ENCODE peak calls at places on chromosomes 5 and 9, in nine cellular contexts. N is bronchial epithelial cell, W is A549, K is adrenal gland, H is BE2C, B is epithelial cell of proximal tubule, U is heart right ventricle, R is HL-60, Z is mesothelial cell of epicardium. Y is an unnamed sample.

GRCh38 chr5:131587541-131587940 is 47.5 kb downstream of the RAPGEF6 start:
- DNase-seq in K (no peak), R (no peak), U (no peak), B (no peak), Z (no peak), H (no peak), W (no peak), N (peak), Y (no peak)

GRCh38 chr9:18730241-18730640 is 256.3 kb downstream of the ADAMTSL1 start:
- DNase-seq in Z (no peak), K (no peak), W (no peak), U (no peak), B (no peak), N (no peak), R (no peak), H (no peak), Y (no peak)

GRCh38 chr5:10735569-10736255 is 25.3 kb downstream of the DAP start:
- DNase-seq in B (no peak), N (no peak), Z (no peak), W (no peak), R (peak), K (no peak), H (no peak), U (no peak), Y (no peak)

GRCh38 chr5:123673107-123673506 is 161.1 kb downstream of the CSNK1G3 start:
- DNase-seq in W (peak), U (peak), N (peak), B (no peak), R (no peak), K (no peak), Z (no peak), H (no peak), Y (no peak)

GRCh38 chr9:108180511-108180910 is 675.3 kb downstream of the ACTL7B start:
- DNase-seq in W (no peak), N (no peak), B (no peak), U (no peak), R (no peak), H (peak), Z (no peak), K (no peak), Y (no peak)

GRCh38 chr5:65190328-65191053 is 291.2 kb downstream of the ADAMTS6 start:
- DNase-seq in N (peak), H (no peak), W (no peak), R (no peak), U (no peak), Z (no peak), B (no peak), K (no peak), Y (no peak)

GRCh38 chr9:113373676-113374392 is 3.0 kb downstream of the HDHD3 start:
- DNase-seq in H (no peak), U (no peak), N (no peak), Z (no peak), K (no peak), B (no peak), W (no peak), R (no peak), Y (no peak)

GRCh38 chr5:142833517-142834446 is 63.6 kb downstream of the ARHGAP26 start:
- DNase-seq in W (no peak), Z (no peak), N (no peak), B (no peak), U (no peak), K (no peak), R (no peak), H (no peak), Y (no peak)

GRCh38 chr9:129027224-129027684 is 877 bp downstream of the SH3GLB2 start:
- DNase-seq in R (no peak), N (no peak), K (no peak), Z (no peak), U (no peak), B (no peak), W (no peak), H (no peak), Y (no peak)

GRCh38 chr9:134474058-134474370 is 147.8 kb downstream of the RXRA start:
- DNase-seq in K (peak), U (peak), Z (no peak), B (no peak), W (no peak), H (no peak), N (no peak), R (no peak), Y (no peak)

GRCh38 chr9:5633243-5633642 is 4.3 kb downstream of the RIC1 start:
- DNase-seq in Z (no peak), U (no peak), W (peak), K (no peak), B (no peak), R (no peak), H (no peak), N (peak), Y (no peak)

GRCh38 chr5:157648275-157648990 is 3.8 kb downstream of the SOX30 start:
- DNase-seq in N (no peak), W (no peak), U (no peak), R (no peak), K (no peak), B (no peak), Z (no peak), H (no peak), Y (no peak)

GRCh38 chr5:133108481-133108921 is 56.7 kb downstream of the HSPA4 start:
- DNase-seq in R (peak), Z (no peak), W (no peak), U (no peak), B (no peak), H (no peak), K (no peak), N (no peak), Y (no peak)

GRCh38 chr9:32968101-32969011 is 33.1 kb downstream of the APTX start:
- DNase-seq in U (peak), Z (no peak), K (no peak), W (peak), H (peak), R (peak), N (peak), B (no peak), Y (peak)

GRCh38 chr9:113417370-113417769 is 6.8 kb downstream of the C9orf43 start:
- DNase-seq in Z (no peak), K (no peak), H (no peak), W (no peak), R (peak), B (no peak), N (no peak), U (no peak), Y (no peak)

GRCh38 chr5:154159343-154159742 is 31.2 kb upstream of the GALNT10 start:
- DNase-seq in U (no peak), R (no peak), W (no peak), K (no peak), N (peak), H (no peak), B (no peak), Z (no peak), Y (no peak)

GRCh38 chr9:2413196-2413840 is 208.3 kb upstream of the VLDLR start:
- DNase-seq in Z (no peak), H (no peak), B (no peak), U (no peak), W (no peak), N (no peak), K (no peak), R (no peak), Y (no peak)

GRCh38 chr9:96515629-96516470 is 65.9 kb downstream of the HABP4 start:
- DNase-seq in N (no peak), U (no peak), H (no peak), B (no peak), Z (no peak), W (no peak), K (no peak), R (no peak), Y (no peak)

GRCh38 chr5:155954739-155955445 is 372.1 kb upstream of the SGCD start:
- DNase-seq in Z (no peak), B (no peak), K (no peak), H (no peak), W (peak), U (no peak), R (no peak), N (no peak), Y (no peak)

GRCh38 chr5:131164161-131164930 is 710 bp downstream of the HINT1 start:
- DNase-seq in K (peak), N (peak), B (no peak), H (peak), Z (peak), W (peak), U (peak), R (peak), Y (peak)

DNA sequence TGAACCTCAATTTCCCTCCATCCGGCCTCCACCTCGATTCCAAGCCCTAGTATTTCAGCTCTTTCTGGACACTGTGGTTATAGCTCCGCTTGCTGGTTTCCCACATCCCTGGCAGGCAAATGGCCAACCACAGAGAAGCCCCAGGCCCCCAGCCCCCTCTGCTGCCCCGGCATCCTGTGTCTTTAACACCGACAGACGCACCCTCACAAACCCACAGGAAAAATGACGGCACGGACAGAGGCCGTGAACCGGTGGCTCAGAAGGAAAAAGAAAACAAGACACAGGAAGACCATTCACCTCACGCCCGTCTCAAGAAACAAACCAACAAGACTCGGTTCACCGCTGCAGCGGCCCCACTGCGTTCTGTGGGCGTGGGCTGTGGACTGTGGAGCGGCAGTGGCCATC is 1.5 kb upstream of the CLIC3 start:
- DNase-seq in N (no peak), B (no peak), R (no peak), W (no peak), K (no peak), U (no peak), Z (no peak), H (no peak), Y (no peak)
- TF ChIP-seq CTCF in N (no peak), B (peak), R (no peak), W (no peak), K (no peak), U (no peak), Z (no peak), H (no peak), Y (no peak)

DNA sequence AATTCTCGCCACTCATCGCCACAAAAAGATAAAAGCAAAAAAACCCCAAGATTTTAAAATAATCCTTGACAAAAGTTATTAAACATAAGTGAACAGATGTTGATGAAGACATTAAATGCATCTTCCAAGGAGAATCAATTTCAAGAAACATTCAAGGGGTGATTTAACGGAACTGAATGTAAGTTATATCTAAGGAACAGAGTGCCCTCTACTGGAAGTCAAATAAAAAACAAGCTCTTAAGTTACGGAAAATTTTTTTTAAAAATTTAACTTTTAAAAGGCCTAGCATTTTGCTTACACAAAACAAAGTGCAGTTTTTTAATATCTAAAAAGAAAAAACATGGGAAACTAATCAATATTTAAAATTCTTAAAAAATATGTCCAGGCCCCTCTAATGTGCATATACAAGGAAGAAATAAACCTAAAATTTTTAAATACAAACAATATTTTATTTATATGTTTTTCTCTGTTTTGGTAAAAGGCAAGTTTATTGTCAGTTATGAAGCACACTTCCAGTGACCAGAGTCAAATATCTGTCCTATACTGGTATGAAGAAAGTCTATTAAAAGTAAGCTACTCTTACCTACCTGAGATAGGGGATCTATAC is 28.0 kb downstream of the TEX10 start:
- DNase-seq in W (peak), K (no peak), N (peak), R (no peak), B (no peak), Z (no peak), U (no peak), H (no peak), Y (no peak)
- TF ChIP-seq CTCF in W (peak), K (peak), N (peak), R (no peak), B (peak), Z (peak), U (peak), H (peak), Y (peak)

GRCh38 chr5:136056336-136056735 is 27.5 kb downstream of the TGFBI start:
- DNase-seq in U (no peak), W (no peak), Z (no peak), N (no peak), H (no peak), K (no peak), R (no peak), B (no peak), Y (no peak)

GRCh38 chr5:136056771-136057335 is 28.1 kb downstream of the TGFBI start:
- DNase-seq in N (no peak), R (no peak), W (no peak), Z (no peak), B (no peak), U (no peak), K (no peak), H (no peak), Y (no peak)

GRCh38 chr5:136058972-136059354 is 30.2 kb downstream of the TGFBI start:
- DNase-seq in B (no peak), Z (no peak), N (no peak), H (no peak), W (no peak), R (no peak), K (no peak), U (no peak), Y (no peak)

GRCh38 chr5:136057401-136057951 is 28.7 kb downstream of the TGFBI start:
- DNase-seq in W (no peak), K (no peak), B (no peak), H (no peak), N (no peak), R (no peak), U (no peak), Z (no peak), Y (peak)

GRCh38 chr5:136058031-136058971 is 29.5 kb downstream of the TGFBI start:
- DNase-seq in W (peak), R (no peak), U (peak), Z (no peak), N (peak), B (no peak), K (peak), H (peak), Y (no peak)
- TF ChIP-seq CTCF in W (peak), R (no peak), U (peak), Z (peak), N (peak), B (peak), K (no peak), H (peak), Y (peak)

GRCh38 chr5:152466079-152466745 is 61.1 kb upstream of the NMUR2 start:
- DNase-seq in R (no peak), W (no peak), K (no peak), U (no peak), B (no peak), Z (no peak), N (no peak), H (no peak), Y (no peak)

GRCh38 chr5:152456815-152457443 is 51.9 kb upstream of the NMUR2 start:
- DNase-seq in Z (no peak), W (no peak), N (no peak), B (no peak), U (no peak), R (no peak), K (no peak), H (no peak), Y (no peak)

GRCh38 chr5:152464048-152464447 is 59.0 kb upstream of the NMUR2 start:
- DNase-seq in N (no peak), Z (no peak), B (no peak), W (no peak), K (no peak), R (no peak), U (no peak), H (no peak), Y (no peak)

DNA sequence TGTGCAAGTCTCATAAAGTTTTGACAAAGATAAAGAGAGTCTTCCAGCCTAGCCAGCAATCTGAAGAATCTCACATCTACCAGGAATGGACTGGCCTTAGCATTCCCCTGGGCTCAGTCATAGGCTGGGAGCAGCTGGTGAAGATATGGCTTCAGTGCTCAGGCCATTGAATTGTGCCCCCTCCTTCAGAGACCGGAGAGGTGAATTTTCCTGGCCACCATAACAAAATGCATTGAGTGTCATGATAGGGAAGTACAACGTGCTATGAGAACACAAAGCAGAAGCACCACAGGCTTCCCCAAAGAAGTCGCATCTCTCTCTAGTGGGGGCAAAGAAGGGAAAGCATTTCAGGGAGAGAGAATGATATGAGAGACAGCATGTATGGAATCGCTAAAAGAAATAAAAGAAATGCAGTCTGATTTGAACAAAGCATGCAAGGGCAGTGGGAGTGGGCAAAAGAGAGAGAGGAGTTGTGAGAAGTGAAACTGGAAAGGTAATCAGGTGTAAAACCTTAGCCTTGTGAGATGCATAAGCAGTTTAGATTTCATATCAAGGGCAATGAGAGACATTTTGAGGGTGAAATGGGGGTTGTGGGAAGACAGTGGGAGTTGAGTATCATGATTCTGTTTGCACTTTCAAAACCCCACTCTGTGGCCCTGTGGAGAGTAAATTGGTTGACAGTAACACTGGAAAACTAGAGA is 57.1 kb upstream of the NMUR2 start:
- DNase-seq in H (no peak), W (peak), B (no peak), N (no peak), Z (no peak), K (no peak), R (peak), U (no peak), Y (no peak)
- TF ChIP-seq CTCF in H (no peak), W (peak), B (no peak), N (no peak), Z (no peak), K (no peak), R (peak), U (no peak), Y (no peak)

DNA sequence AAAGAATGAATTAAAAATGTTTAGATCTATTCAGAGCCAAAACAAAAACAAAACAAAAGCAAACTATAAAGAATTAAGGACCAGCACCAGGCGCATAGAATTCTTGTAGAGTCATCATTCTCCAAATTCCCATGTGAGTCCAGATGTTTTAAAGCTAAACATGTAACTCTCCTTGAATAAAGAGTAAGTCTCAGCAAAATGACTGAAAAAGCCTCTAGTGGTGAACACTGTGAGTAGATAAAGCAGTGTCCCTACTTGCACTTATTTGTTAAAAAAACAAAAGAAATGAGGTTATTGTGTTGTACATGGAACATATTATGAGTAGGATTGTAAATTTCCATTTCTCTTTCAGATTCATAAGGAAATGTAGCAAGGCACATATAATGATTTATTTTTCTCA is 44.0 kb downstream of the NNT start:
- DNase-seq in W (peak), N (no peak), R (no peak), H (no peak), Z (no peak), U (no peak), B (no peak), K (no peak), Y (no peak)
- TF ChIP-seq CTCF in W (no peak), N (no peak), R (no peak), H (peak), Z (no peak), U (no peak), B (peak), K (no peak), Y (no peak)

DNA sequence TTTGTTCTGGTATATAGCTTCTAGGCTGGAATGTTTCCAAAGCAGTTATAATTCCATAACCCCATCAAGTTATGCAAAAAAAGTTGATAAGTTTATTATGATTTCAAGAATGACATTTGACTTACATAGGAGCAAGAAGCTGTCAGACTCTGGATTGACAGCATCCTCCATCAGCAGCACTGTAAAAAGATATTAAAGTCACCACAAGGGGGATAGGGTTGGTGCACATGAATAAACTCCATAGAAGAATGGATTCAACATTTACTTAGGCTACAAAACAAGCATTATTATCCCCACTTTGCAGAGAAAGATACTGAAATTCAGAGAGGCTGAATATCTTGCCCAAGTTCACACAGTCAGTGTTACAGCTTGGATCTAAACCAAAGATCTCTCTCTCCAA is 208.9 kb upstream of the SLC30A5 start:
- DNase-seq in Z (no peak), N (peak), R (no peak), H (no peak), U (no peak), W (peak), K (no peak), B (no peak), Y (no peak)
- TF ChIP-seq CTCF in Z (peak), N (peak), R (no peak), H (peak), U (peak), W (peak), K (no peak), B (peak), Y (peak)

Y was measured in nephron progenitor cell.